ENCODE peak calls at places on chromosomes 3 and 15, in five cellular contexts. Y, D, H, R and G are unnamed samples.
A peak's percentile ranks its signal among the peaks of the same experiment; 100 is the strongest.

GRCh38 chr3:192409838-192410683 is 317.3 kb downstream of the FGF12 start:
- DNase-seq in Y (no peak), D (no peak), H (no peak), R (no peak), G (no peak)

GRCh38 chr3:172159376-172159775 is 120.0 kb downstream of the FNDC3B start:
- DNase-seq in Y (no peak), D (no peak), H (no peak), R (no peak), G (no peak)

GRCh38 chr15:90465140-90465929 is 64.4 kb upstream of the CRTC3 start:
- DNase-seq in Y (no peak), D (no peak), H (peak; percentile 29), R (no peak), G (no peak)

GRCh38 chr3:115792206-115792955 is 169.1 kb downstream of the GAP43 start:
- DNase-seq in Y (no peak), D (no peak), H (no peak), R (no peak), G (no peak)

GRCh38 chr3:110624571-110624970 is 447.0 kb upstream of the NECTIN3 start:
- DNase-seq in Y (no peak), D (no peak), H (peak; percentile 35), R (no peak), G (peak; percentile 23)

GRCh38 chr3:137778941-137779340 is 14.8 kb downstream of the SOX14 start:
- DNase-seq in Y (no peak), D (no peak), H (no peak), R (no peak), G (no peak)

GRCh38 chr3:68878322-68878721 is 54.0 kb downstream of the TAFA4 start:
- DNase-seq in Y (no peak), D (no peak), H (peak; percentile 60), R (no peak), G (no peak)

GRCh38 chr15:43241100-43241499 is 20.3 kb upstream of the EPB42 start:
- DNase-seq in Y (no peak), D (no peak), H (peak; percentile 27), R (peak; percentile 40), G (no peak)

GRCh38 chr15:51708013-51708412 is 26.7 kb downstream of the SCG3 start:
- DNase-seq in Y (no peak), D (no peak), H (no peak), R (no peak), G (no peak)

GRCh38 chr3:29758108-29759020 is 477.5 kb downstream of the RBMS3 start:
- DNase-seq in Y (no peak), D (peak; percentile 49), H (peak; percentile 87), R (no peak), G (peak; percentile 50)

GRCh38 chr15:29698030-29698701 is 124.1 kb downstream of the TJP1 start:
- DNase-seq in Y (no peak), D (peak; percentile 64), H (peak; percentile 15), R (no peak), G (peak; percentile 37)

GRCh38 chr15:66755298-66756068 is 53.4 kb downstream of the SMAD6 start:
- DNase-seq in Y (no peak), D (no peak), H (no peak), R (no peak), G (no peak)

GRCh38 chr3:12289562-12289961 is 692 bp downstream of the PPARG start:
- DNase-seq in Y (no peak), D (no peak), H (no peak), R (no peak), G (no peak)
- H3K27me3 ChIP-seq in Y (peaks cover 6% of the 10 kb centered on the region), D (peaks cover 36% of the 10 kb centered on the region), H (no peaks in the 10 kb centered on the region), R (no peaks in the 10 kb centered on the region), G (no peaks in the 10 kb centered on the region)

GRCh38 chr3:53844262-53845102 is 1.7 kb downstream of the CHDH start:
- DNase-seq in Y (no peak), D (no peak), H (no peak), R (no peak), G (no peak)
- H3K27me3 ChIP-seq in Y (peaks cover 32% of the 10 kb centered on the region), D (peaks cover 34% of the 10 kb centered on the region), H (peaks cover 8% of the 10 kb centered on the region), R (no peaks in the 10 kb centered on the region), G (peaks cover 53% of the 10 kb centered on the region)

GRCh38 chr3:193852901-193853300 is 259.9 kb downstream of the OPA1 start:
- DNase-seq in Y (no peak), D (peak; percentile 55), H (no peak), R (no peak), G (no peak)
- H3K27me3 ChIP-seq in Y (no peaks in the 10 kb centered on the region), D (no peaks in the 10 kb centered on the region), H (peaks cover 8% of the 10 kb centered on the region), R (no peaks in the 10 kb centered on the region), G (peaks cover 5% of the 10 kb centered on the region)

DNA sequence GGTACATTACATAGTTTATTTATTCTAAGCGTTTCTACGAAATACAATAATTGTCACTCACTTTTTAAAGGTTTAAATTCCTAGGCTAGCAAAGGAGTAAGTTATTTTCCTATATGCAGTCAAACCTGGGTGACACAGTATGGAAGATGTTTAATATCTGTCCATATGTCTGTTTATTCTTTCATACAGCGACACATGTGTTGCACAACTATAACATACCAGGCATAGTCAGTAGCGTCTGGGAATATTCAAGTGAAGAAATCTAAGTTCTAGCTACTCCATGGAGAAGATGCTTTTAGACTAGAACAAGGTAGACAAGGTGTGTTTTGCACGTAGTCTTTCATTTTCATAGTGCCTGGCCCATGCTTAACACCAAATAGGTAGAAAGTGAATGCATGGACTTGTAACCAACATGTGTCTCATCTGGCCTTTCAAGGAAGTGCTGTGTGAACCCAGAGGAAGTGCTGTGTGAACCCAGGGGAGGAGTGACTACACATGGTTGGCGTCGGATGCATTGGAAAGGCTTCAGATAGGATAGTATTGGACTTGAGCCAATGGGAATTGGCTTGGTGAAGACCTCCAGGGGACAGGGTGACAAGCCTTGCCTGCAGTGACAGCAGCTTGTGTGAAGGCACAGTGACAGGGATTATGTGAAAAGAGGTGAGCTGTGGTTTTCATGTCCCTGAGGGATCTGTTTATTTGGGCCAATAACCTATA is 266.9 kb downstream of the PTPRG start:
- DNase-seq in Y (no peak), D (no peak), H (no peak), R (no peak), G (no peak)
- H3K27me3 ChIP-seq in Y (no peaks in the 10 kb centered on the region), D (no peaks in the 10 kb centered on the region), H (no peaks in the 10 kb centered on the region), R (no peaks in the 10 kb centered on the region), G (no peaks in the 10 kb centered on the region)

GRCh38 chr15:40286061-40286532 is 3.2 kb upstream of the ANKRD63 start:
- DNase-seq in Y (no peak), D (no peak), H (no peak), R (no peak), G (no peak)
- H3K27me3 ChIP-seq in Y (peaks cover 58% of the 10 kb centered on the region), D (no peaks in the 10 kb centered on the region), H (peaks cover 27% of the 10 kb centered on the region), R (peaks cover 8% of the 10 kb centered on the region), G (peaks cover 54% of the 10 kb centered on the region)

DNA sequence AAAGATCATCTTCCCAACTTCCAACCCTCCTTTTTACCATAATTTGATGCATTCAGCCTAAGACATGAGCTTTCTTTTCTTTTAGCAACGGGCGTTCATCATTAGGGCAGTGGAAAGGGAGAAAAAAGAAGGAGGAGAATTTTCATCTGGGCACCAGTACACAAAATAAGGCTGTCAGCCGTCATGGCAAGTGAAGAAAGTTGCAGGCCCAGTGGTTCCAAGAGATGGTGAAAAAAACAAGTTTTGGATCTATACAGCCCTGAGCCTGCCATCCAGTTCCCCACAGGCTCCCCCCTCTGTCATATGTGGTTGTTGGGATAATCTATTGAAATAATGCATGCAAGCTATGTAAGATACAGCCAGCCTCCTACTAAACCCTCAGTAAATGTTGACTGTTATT is 500.5 kb upstream of the PROK2 start:
- DNase-seq in Y (no peak), D (no peak), H (no peak), R (no peak), G (no peak)
- H3K27me3 ChIP-seq in Y (no peaks in the 10 kb centered on the region), D (no peaks in the 10 kb centered on the region), H (peaks cover 63% of the 10 kb centered on the region), R (no peaks in the 10 kb centered on the region), G (peaks cover 30% of the 10 kb centered on the region)

GRCh38 chr3:15409239-15409638 is 18.1 kb downstream of the METTL6 start:
- DNase-seq in Y (no peak), D (no peak), H (no peak), R (no peak), G (no peak)

GRCh38 chr3:15404767-15405166 is 22.6 kb downstream of the METTL6 start:
- DNase-seq in Y (no peak), D (no peak), H (no peak), R (no peak), G (no peak)

GRCh38 chr3:15405448-15406050 is 21.8 kb downstream of the METTL6 start:
- DNase-seq in Y (no peak), D (peak; percentile 35), H (peak; percentile 83), R (peak; percentile 32), G (peak; percentile 23)

GRCh38 chr3:15403965-15404364 is 23.4 kb downstream of the METTL6 start:
- DNase-seq in Y (no peak), D (no peak), H (no peak), R (no peak), G (no peak)

DNA sequence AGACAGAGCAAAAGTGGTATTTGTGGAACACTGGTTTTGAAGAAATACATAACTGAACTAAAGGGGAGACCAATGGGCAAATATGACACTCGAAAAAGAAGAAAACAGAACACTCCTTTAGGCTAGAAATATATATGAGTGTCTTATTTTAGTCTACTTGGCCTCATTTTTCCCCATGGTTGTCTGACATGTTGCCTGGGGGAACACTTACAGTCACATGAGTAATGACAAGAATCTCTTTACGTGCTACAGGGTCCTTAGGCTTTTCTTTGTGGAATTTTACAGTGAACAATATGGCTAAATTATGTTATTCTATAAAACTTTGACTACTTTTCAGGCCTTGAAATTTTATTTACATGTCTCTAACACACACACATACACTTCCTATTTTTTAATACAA is 17.6 kb downstream of the METTL6 start:
- DNase-seq in Y (no peak), D (no peak), H (no peak), R (no peak), G (no peak)
- H3K27me3 ChIP-seq in Y (no peaks in the 10 kb centered on the region), D (no peaks in the 10 kb centered on the region), H (no peaks in the 10 kb centered on the region), R (no peaks in the 10 kb centered on the region), G (no peaks in the 10 kb centered on the region)

GRCh38 chr15:86076468-86076867 is 3.2 kb upstream of the AGBL1 start:
- DNase-seq in Y (no peak), D (no peak), H (no peak), R (no peak), G (no peak)
- H3K27me3 ChIP-seq in Y (no peaks in the 10 kb centered on the region), D (no peaks in the 10 kb centered on the region), H (peaks cover 18% of the 10 kb centered on the region), R (no peaks in the 10 kb centered on the region), G (no peaks in the 10 kb centered on the region)

GRCh38 chr15:40300367-40300766 is 7.4 kb downstream of the PLCB2 start:
- DNase-seq in Y (no peak), D (no peak), H (no peak), R (no peak), G (no peak)

GRCh38 chr15:40302288-40302886 is 5.3 kb downstream of the PLCB2 start:
- DNase-seq in Y (no peak), D (no peak), H (no peak), R (no peak), G (no peak)

GRCh38 chr15:40302981-40303380 is 4.8 kb downstream of the PLCB2 start:
- DNase-seq in Y (no peak), D (no peak), H (no peak), R (no peak), G (no peak)

GRCh38 chr15:40301467-40302179 is 6.1 kb downstream of the PLCB2 start:
- DNase-seq in Y (no peak), D (no peak), H (no peak), R (no peak), G (no peak)

GRCh38 chr15:40300771-40301170 is 7.0 kb downstream of the PLCB2 start:
- DNase-seq in Y (no peak), D (no peak), H (no peak), R (no peak), G (no peak)
- H3K27me3 ChIP-seq in Y (peaks cover 3% of the 10 kb centered on the region), D (no peaks in the 10 kb centered on the region), H (peaks cover 64% of the 10 kb centered on the region), R (no peaks in the 10 kb centered on the region), G (peaks cover 70% of the 10 kb centered on the region)